ENCODE peak calls at places on chromosomes 12 and 14, in ten cellular contexts. D, O, S, R, I, H, Y, E, L and C are unnamed samples.

GRCh38 chr12:40717576-40717975 is 25.3 kb downstream of the CNTN1 start:
- DNase-seq in E (no peak), L (no peak), I (no peak), D (no peak), O (no peak), Y (no peak), R (peak), H (no peak), S (no peak), C (no peak)

GRCh38 chr12:133222211-133222610 is 13.5 kb downstream of the ANHX start:
- DNase-seq in E (no peak), O (no peak), L (no peak), D (no peak), S (no peak), I (no peak), R (no peak), Y (no peak), H (no peak), C (no peak)

GRCh38 chr12:29148958-29149690 is at the start of gene FAR2:
- DNase-seq in Y (no peak), O (peak), I (peak), D (peak), R (peak), E (peak), H (peak), S (peak), L (peak), C (no peak)

GRCh38 chr12:49903700-49904423 is at the start of gene FAIM2:
- DNase-seq in H (peak), Y (no peak), I (no peak), L (peak), O (peak), E (peak), R (no peak), D (no peak), S (no peak), C (no peak)

GRCh38 chr14:56884617-56885016 is 74.3 kb upstream of the OTX2 start:
- DNase-seq in S (no peak), O (no peak), L (no peak), H (no peak), D (no peak), E (no peak), Y (no peak), R (no peak), I (no peak), C (no peak)

GRCh38 chr12:5096241-5096880 is 52.7 kb downstream of the KCNA5 start:
- DNase-seq in Y (no peak), E (no peak), O (no peak), D (no peak), L (no peak), I (no peak), R (no peak), S (no peak), H (no peak), C (no peak)

GRCh38 chr14:49892301-49892635 is 614 bp upstream of the ARF6 start:
- DNase-seq in L (peak), Y (peak), D (peak), I (no peak), R (peak), S (no peak), O (peak), H (peak), E (peak), C (peak)

GRCh38 chr12:43861015-43861846 is 25.4 kb downstream of the TMEM117 start:
- DNase-seq in R (no peak), D (no peak), S (no peak), O (no peak), E (no peak), L (no peak), Y (no peak), H (no peak), I (no peak), C (no peak)

GRCh38 chr14:104820669-104821228 is 19.8 kb downstream of the ZBTB42 start:
- DNase-seq in H (peak), I (no peak), R (peak), E (peak), S (peak), O (peak), L (no peak), D (no peak), Y (no peak), C (no peak)

GRCh38 chr14:24171422-24172260 is at the start of gene REC8:
- DNase-seq in O (peak), H (peak), S (peak), R (no peak), Y (peak), E (peak), I (no peak), L (peak), D (peak), C (no peak)

GRCh38 chr12:90773526-90773925 is 181.4 kb downstream of the CCER1 start:
- DNase-seq in H (no peak), O (no peak), S (no peak), E (no peak), Y (no peak), R (no peak), L (no peak), D (no peak), I (no peak), C (no peak)

GRCh38 chr12:6946033-6946919 is 2.5 kb downstream of the C12orf57 start:
- DNase-seq in R (peak), I (peak), O (peak), H (peak), Y (peak), L (peak), S (peak), D (peak), E (no peak), C (no peak)

GRCh38 chr14:50260511-50260910 is 29.1 kb upstream of the SOS2 start:
- DNase-seq in R (peak), L (no peak), H (no peak), D (peak), I (no peak), O (no peak), E (no peak), Y (no peak), S (no peak), C (no peak)

GRCh38 chr14:95046711-95047681 is 110.3 kb downstream of the DICER1 start:
- DNase-seq in I (no peak), R (no peak), O (peak), S (no peak), L (no peak), Y (no peak), H (peak), D (no peak), E (no peak), C (no peak)

GRCh38 chr12:71456316-71456715 is 16.7 kb downstream of the LGR5 start:
- DNase-seq in H (no peak), S (no peak), L (no peak), D (no peak), I (no peak), O (no peak), E (no peak), Y (no peak), R (no peak), C (no peak)

GRCh38 chr12:113207621-113208040 is 13.6 kb upstream of the TPCN1 start:
- DNase-seq in E (no peak), O (no peak), R (no peak), S (no peak), H (no peak), Y (no peak), D (peak), I (no peak), L (peak), C (no peak)

GRCh38 chr12:114674201-114675047 is 9.6 kb downstream of the TBX3 start:
- DNase-seq in L (no peak), Y (no peak), I (no peak), D (no peak), O (no peak), R (no peak), S (no peak), H (no peak), E (no peak), C (no peak)

GRCh38 chr12:79782197-79782890 is 91.6 kb upstream of the PAWR start:
- DNase-seq in R (peak), Y (no peak), L (no peak), I (no peak), E (no peak), H (no peak), S (no peak), D (no peak), O (no peak), C (no peak)

GRCh38 chr14:78143489-78144145 is 26.6 kb upstream of the NRXN3 start:
- DNase-seq in E (no peak), R (peak), Y (no peak), D (no peak), I (no peak), L (no peak), O (no peak), S (no peak), H (no peak), C (peak)

GRCh38 chr12:67394600-67394999 is 125.4 kb downstream of the CAND1 start:
- DNase-seq in L (no peak), O (no peak), R (no peak), Y (no peak), E (peak), H (no peak), S (no peak), D (no peak), I (no peak), C (no peak)

GRCh38 chr14:100770605-100771120 is 44.0 kb downstream of the DLK1 start:
- DNase-seq in R (no peak), L (no peak), I (no peak), S (peak), E (no peak), O (peak), Y (no peak), H (no peak), D (no peak), C (no peak)

GRCh38 chr12:95218852-95219171 is 1.2 kb downstream of the VEZT start:
- DNase-seq in L (peak), D (peak), E (no peak), I (no peak), H (peak), Y (no peak), S (no peak), O (peak), R (peak), C (no peak)

GRCh38 chr12:79053394-79053793 is 188.8 kb downstream of the SYT1 start:
- DNase-seq in E (no peak), S (no peak), H (no peak), R (no peak), D (no peak), O (no peak), Y (no peak), I (no peak), L (no peak), C (no peak)

GRCh38 chr12:4006743-4007142 is 133.5 kb upstream of the PARP11 start:
- DNase-seq in O (no peak), D (no peak), S (no peak), E (no peak), R (no peak), L (no peak), H (no peak), I (no peak), Y (no peak), C (no peak)

GRCh38 chr12:32083489-32083888 is 23.2 kb upstream of the BICD1 start:
- DNase-seq in L (no peak), I (no peak), E (no peak), R (no peak), H (no peak), S (no peak), D (no peak), O (no peak), Y (no peak), C (no peak)

GRCh38 chr12:92312463-92312970 is 166.9 kb upstream of the BTG1 start:
- DNase-seq in H (no peak), O (no peak), D (no peak), E (no peak), L (no peak), I (no peak), Y (no peak), R (no peak), S (no peak), C (no peak)

GRCh38 chr14:59787045-59787674 is 83.4 kb downstream of the RTN1 start:
- DNase-seq in H (no peak), Y (no peak), R (no peak), L (no peak), E (no peak), O (no peak), D (no peak), I (no peak), S (no peak), C (no peak)

GRCh38 chr12:68559246-68559645 is 51.5 kb upstream of the RAP1B start:
- DNase-seq in I (no peak), L (no peak), R (no peak), Y (no peak), O (no peak), D (peak), S (no peak), H (no peak), E (no peak), C (no peak)

GRCh38 chr12:69701821-69702220 is 2.7 kb upstream of the BEST3 start:
- DNase-seq in E (no peak), I (no peak), L (no peak), O (no peak), S (no peak), D (no peak), H (no peak), R (no peak), Y (no peak), C (no peak)

GRCh38 chr12:48924617-48925217 is 575 bp downstream of the FKBP11 start:
- DNase-seq in H (peak), Y (peak), E (peak), S (peak), I (peak), L (peak), R (peak), O (peak), D (peak), C (no peak)

GRCh38 chr14:92731622-92732021 is 16.8 kb downstream of the LGMN start:
- DNase-seq in S (no peak), R (no peak), L (no peak), Y (no peak), E (no peak), H (no peak), D (no peak), I (no peak), O (no peak), C (no peak)

GRCh38 chr12:72264548-72265175 is 7.5 kb upstream of the TRHDE start:
- DNase-seq in D (peak), R (peak), H (no peak), O (no peak), S (no peak), E (no peak), Y (no peak), L (no peak), I (no peak), C (no peak)

GRCh38 chr12:18239561-18239960 is 21.8 kb upstream of the PIK3C2G start:
- DNase-seq in S (no peak), E (no peak), H (no peak), L (no peak), Y (no peak), I (no peak), O (no peak), D (no peak), R (no peak), C (no peak)

GRCh38 chr14:75126121-75126544 is 715 bp downstream of the NEK9 start:
- DNase-seq in H (no peak), S (no peak), Y (no peak), O (no peak), I (no peak), D (peak), R (no peak), L (peak), E (no peak), C (no peak)

GRCh38 chr14:75123991-75124390 is 2.9 kb downstream of the NEK9 start:
- DNase-seq in E (no peak), L (no peak), D (peak), O (peak), S (no peak), H (peak), Y (no peak), R (peak), I (peak), C (no peak)

GRCh38 chr14:75127903-75128595 is 1.2 kb upstream of the NEK9 start:
- DNase-seq in L (no peak), H (peak), Y (no peak), I (no peak), D (no peak), S (no peak), E (no peak), R (no peak), O (no peak), C (no peak)

GRCh38 chr14:75126679-75127473 is at the start of gene NEK9:
- DNase-seq in H (peak), D (peak), E (peak), I (peak), O (peak), L (peak), Y (peak), R (peak), S (peak), C (no peak)

GRCh38 chr14:75125617-75126016 is 1.2 kb downstream of the NEK9 start:
- DNase-seq in E (no peak), O (no peak), I (no peak), R (peak), S (no peak), H (no peak), Y (no peak), L (no peak), D (no peak), C (no peak)
- H3K4me3 ChIP-seq in E (peak), O (peak), I (peak), R (peak), S (no peak), H (no peak), Y (peak), L (peak), D (peak), C (peak)

GRCh38 chr12:104735801-104736200 is 222.3 kb downstream of the SLC41A2 start:
- DNase-seq in O (no peak), Y (no peak), S (no peak), D (no peak), L (no peak), H (no peak), R (no peak), E (no peak), I (no peak), C (no peak)

GRCh38 chr12:104736307-104736706 is 221.8 kb downstream of the SLC41A2 start:
- DNase-seq in S (no peak), D (no peak), H (no peak), L (no peak), I (no peak), R (no peak), E (no peak), Y (no peak), O (no peak), C (no peak)

GRCh38 chr12:104730761-104731160 is 227.3 kb downstream of the SLC41A2 start:
- DNase-seq in I (no peak), S (no peak), D (no peak), O (no peak), L (no peak), E (no peak), Y (no peak), R (no peak), H (no peak), C (no peak)

GRCh38 chr12:104734541-104735075 is 223.5 kb downstream of the SLC41A2 start:
- DNase-seq in H (no peak), E (no peak), S (no peak), R (no peak), D (no peak), L (no peak), I (no peak), Y (no peak), O (no peak), C (no peak)

GRCh38 chr12:104733717-104734175 is 224.3 kb downstream of the SLC41A2 start:
- DNase-seq in E (no peak), R (peak), S (no peak), D (peak), Y (no peak), L (no peak), O (no peak), H (no peak), I (no peak), C (no peak)
- TF ChIP-seq CTCF in E (peak), R (no peak), S (no peak), D (peak), Y (peak), L (no peak), O (peak), H (no peak), I (peak), C (peak)

GRCh38 chr14:52706286-52706685 is 714 bp upstream of the PSMC6 start:
- DNase-seq in R (peak), H (no peak), D (peak), O (no peak), Y (no peak), S (no peak), L (peak), E (no peak), I (no peak), C (no peak)
- H3K4me3 ChIP-seq in R (peak), H (peak), D (peak), O (peak), Y (peak), S (peak), L (peak), E (peak), I (peak), C (peak)

DNA sequence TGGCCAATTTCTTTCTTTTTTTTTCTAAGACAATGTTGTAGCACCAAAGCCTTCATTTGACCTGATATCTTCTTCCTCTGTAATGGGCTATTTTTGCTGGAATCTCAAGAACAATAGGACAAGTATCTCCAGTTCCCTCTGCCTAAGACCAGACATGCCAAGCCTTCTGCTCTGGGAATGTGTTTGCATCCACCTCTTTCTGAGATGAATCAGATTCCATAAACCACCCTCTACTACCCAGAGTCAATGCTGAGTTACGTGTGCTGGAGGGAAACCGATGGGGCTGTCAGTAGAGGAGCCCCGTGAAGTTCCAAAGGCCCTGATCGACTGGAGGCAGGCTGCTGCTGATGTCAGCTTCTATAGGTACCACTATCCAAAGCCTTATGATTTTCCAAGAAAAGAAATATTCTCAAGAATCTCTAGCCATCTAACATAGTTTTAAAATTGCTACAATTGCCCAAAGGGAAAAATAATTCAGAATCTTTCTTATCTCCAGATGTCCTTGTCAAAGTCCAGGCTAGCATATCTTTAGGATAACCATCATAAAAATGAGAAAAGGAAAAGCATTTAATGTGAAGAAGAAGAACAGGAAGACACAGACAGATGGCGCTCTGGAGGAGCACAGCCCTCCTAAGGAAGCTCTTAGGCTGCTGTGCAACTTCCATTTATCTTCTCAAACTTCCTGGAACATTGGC is 101.9 kb downstream of the SLC8A3 start:
- DNase-seq in I (peak), L (no peak), H (peak), O (peak), S (no peak), E (no peak), R (peak), D (peak), Y (no peak), C (no peak)
- TF ChIP-seq CTCF in I (peak), L (no peak), H (peak), O (peak), S (peak), E (peak), R (peak), D (peak), Y (peak), C (peak)

DNA sequence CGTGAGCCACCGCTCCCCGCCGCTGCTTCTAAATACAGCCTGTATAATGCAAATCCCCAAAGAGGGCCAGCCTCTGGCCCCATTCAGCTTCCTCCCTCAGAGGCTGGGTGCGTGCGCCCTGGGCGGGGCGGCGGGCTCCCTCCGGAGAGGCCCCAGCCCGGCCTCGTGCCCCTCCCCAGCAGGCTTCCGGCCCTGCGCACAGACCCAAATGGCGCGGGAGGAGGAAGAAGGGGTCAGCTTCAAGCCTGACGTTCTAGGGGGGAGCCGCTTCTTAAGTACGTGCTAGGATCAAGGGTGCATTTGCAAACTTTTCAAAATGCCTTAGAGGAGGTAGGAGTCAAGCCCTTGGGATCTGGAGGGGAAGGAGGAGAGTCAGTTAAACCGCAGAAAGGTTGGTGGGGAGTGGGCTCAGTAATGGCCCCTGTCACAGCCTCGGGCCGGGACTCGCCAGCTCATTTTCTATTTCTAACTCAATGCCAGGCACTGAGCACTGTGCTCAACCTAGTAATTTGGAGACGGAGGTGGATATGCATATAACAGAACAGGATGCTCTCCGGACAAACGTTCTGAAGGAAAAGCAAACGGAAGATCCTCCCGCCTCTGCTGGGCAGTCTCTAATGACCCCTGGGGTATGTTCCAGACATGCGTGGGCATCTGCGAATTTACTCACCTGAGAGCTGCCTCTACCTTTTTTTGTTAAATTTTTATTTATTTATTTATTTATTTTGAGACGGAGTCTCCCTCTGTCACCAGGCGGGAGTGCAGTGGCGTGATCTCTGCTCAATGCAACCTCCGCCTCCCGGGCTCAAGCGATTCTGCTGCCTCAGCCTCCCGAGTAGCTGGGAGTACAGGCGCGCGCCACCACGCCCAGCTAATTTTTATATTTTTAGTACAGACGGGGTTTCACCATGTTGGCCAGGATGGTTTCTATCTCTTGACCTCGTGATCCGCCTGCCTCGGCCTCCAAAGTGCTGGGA is 32.3 kb downstream of the NINJ2 start:
- DNase-seq in H (peak), L (peak), Y (no peak), R (no peak), S (peak), E (peak), I (peak), D (peak), O (peak), C (no peak)
- H3K4me3 ChIP-seq in H (peak), L (peak), Y (peak), R (no peak), S (no peak), E (peak), I (peak), D (peak), O (peak), C (no peak)

GRCh38 chr14:35229495-35230089 is 62.6 kb upstream of the PSMA6 start:
- DNase-seq in S (no peak), I (no peak), Y (no peak), H (no peak), O (no peak), E (no peak), D (peak), L (no peak), R (no peak), C (no peak)
- TF ChIP-seq CTCF in S (peak), I (peak), Y (peak), H (peak), O (peak), E (peak), D (peak), L (peak), R (peak), C (peak)